ENCODE peak calls at places on chromosomes 12 and 14, in five cellular contexts. K is heart left ventricle, I is psoas muscle, F is HL-60, H is astrocyte of the cerebellum. C is an unnamed sample.

GRCh38 chr14:69131176-69131575 is 21.7 kb downstream of the DCAF5 start:
- DNase-seq in K (no peak), I (no peak), F (no peak), H (no peak), C (no peak)

GRCh38 chr12:76878899-76879709 is at the start of gene CSRP2:
- DNase-seq in K (peak; percentile 91), I (peak; percentile 87), F (peak; percentile 23), H (peak; percentile 66), C (peak; percentile 91)

GRCh38 chr12:131044760-131045381 is 91.2 kb downstream of the ADGRD1 start:
- DNase-seq in K (no peak), I (no peak), F (no peak), H (no peak), C (no peak)

GRCh38 chr12:123050331-123050809 is 69.9 kb downstream of the ARL6IP4 start:
- DNase-seq in K (peak; percentile 49), I (no peak), F (no peak), H (no peak), C (no peak)

GRCh38 chr14:52111583-52111982 is 42.7 kb upstream of the NID2 start:
- DNase-seq in K (no peak), I (no peak), F (no peak), H (no peak), C (no peak)

GRCh38 chr12:89880695-89881350 is 172.2 kb upstream of the ATP2B1 start:
- DNase-seq in K (no peak), I (no peak), F (no peak), H (no peak), C (peak; percentile 48)

GRCh38 chr14:100982356-100982755 is 78.8 kb upstream of the RTL1 start:
- DNase-seq in K (no peak), I (no peak), F (no peak), H (no peak), C (no peak)

GRCh38 chr12:47802312-47802711 is 17.4 kb downstream of the HDAC7 start:
- DNase-seq in K (no peak), I (no peak), F (no peak), H (no peak), C (no peak)

GRCh38 chr12:614727-615060 is 48.6 kb downstream of the NINJ2 start:
- DNase-seq in K (no peak), I (no peak), F (no peak), H (no peak), C (no peak)

GRCh38 chr12:117892441-117892840 is 76.3 kb downstream of the KSR2 start:
- DNase-seq in K (no peak), I (no peak), F (no peak), H (no peak), C (no peak)

GRCh38 chr12:131093971-131094830 is 140.5 kb downstream of the ADGRD1 start:
- DNase-seq in K (peak; percentile 14), I (no peak), F (no peak), H (no peak), C (no peak)

DNA sequence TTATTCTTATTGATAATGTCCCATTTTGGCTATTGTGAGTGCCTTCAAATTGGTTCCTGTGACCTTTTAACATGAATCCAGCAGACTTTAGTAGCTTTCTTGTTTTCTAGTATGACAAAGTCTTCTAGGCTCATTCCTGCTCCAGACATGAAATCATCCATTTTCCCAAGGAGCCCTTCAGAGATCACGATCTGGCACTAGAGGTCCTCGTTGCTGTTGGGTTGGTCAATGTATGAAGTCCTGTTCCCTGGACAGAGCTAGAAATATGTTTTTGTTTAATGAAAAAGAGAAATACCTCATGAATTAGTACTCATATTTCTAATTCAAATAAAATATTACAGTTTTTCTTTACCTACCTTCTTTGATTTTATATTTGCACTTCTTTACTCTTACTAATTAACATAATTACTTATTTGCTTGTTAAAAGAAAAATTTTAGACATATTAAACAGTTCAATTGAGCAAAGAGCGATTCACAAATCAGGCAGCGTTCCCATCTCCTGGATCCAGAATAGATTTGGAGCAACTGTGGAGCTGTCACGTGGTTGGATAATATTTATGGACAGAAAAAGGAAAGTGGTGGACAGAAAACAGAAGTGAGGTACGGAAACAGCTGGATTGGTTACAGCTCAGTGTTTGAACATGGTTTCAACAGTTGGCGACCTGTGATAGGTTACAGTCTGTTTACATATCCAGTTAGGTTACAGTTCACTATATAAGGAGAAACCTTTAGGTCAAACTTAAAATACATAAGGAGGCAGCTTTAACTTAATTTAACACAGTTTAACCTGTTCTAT is 19.8 kb upstream of the FAM234B start:
- DNase-seq in K (peak; percentile 31), I (no peak), F (no peak), H (no peak), C (no peak)
- TF ChIP-seq CTCF in K (no peak), I (no peak), F (peak; percentile 14), H (peak; percentile 56), C (peak; percentile 20)

DNA sequence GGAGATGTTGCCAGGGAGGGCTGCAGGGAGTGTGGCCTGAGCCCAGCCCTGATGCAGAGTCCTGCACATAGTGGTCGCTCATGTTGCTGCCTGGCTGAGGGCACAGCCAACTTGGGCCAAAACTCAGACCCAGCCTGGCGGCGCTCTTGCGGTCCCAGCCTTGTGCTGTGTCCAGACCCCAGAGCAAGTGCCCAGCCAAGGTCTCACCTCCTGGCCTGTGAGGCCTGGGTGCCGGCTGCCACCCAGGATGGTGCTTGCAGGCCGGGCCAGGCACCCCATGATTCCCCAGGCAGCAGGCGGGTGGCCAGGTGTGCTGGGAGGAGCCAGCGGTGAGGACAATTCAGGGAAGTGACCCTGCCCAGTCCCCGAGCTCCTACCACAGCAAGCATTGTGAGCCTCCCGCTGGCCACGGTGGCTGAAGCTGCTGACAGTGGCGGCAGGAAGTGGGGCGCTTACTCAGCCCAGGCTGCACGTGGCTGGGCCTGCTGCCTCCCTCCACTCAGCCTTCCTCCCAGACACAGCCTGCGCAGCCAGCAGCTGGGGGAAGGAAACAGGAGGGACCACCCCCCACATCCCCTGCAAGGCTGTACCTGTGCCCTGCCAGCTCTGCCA is 17.7 kb upstream of the PGF start:
- DNase-seq in K (peak; percentile 86), I (peak; percentile 73), F (no peak), H (no peak), C (peak; percentile 61)
- TF ChIP-seq CTCF in K (no peak), I (no peak), F (no peak), H (no peak), C (no peak)

DNA sequence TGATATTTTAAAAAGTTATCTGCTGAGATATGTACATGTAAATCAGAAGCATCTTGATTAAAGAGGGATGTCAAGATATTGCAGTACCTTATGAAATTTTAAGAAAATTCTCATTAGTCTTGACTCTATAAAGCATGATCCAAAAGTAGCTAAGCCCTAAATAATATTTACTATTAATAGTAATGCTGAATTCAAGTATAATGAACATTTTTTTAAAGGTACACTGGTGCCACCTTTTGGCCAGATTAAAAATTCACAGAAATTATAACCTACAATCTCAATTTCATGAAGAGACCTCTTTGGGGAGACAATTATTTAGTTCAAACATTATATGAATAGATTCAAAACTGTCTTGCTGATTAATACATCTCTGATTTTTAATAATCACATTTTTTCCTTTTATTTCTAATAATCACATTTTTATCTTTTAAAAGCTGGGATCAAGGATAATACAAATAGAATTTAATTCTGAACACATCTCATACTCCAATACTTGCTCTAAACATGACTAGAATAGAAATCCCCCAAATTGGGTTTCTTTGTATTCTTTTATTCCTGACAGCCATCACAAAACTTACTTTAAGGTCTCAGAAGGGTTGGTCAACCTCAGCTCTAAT is 13.4 kb downstream of the AKAP5 start:
- DNase-seq in K (no peak), I (no peak), F (no peak), H (peak; percentile 27), C (peak; percentile 38)
- TF ChIP-seq CTCF in K (peak; percentile 50), I (peak; percentile 32), F (no peak), H (no peak), C (no peak)

GRCh38 chr12:27838543-27838942 is 58.5 kb upstream of the MANSC4 start:
- DNase-seq in K (no peak), I (no peak), F (no peak), H (no peak), C (no peak)

GRCh38 chr12:27841392-27841882 is 61.4 kb upstream of the MANSC4 start:
- DNase-seq in K (no peak), I (no peak), F (no peak), H (peak; percentile 9), C (no peak)

GRCh38 chr12:27843714-27844245 is 63.7 kb upstream of the MANSC4 start:
- DNase-seq in K (no peak), I (no peak), F (no peak), H (no peak), C (no peak)

GRCh38 chr12:27844427-27845090 is 64.5 kb upstream of the MANSC4 start:
- DNase-seq in K (no peak), I (no peak), F (no peak), H (no peak), C (no peak)

GRCh38 chr12:27840229-27840999 is 60.4 kb upstream of the MANSC4 start:
- DNase-seq in K (no peak), I (no peak), F (no peak), H (no peak), C (no peak)
- TF ChIP-seq CTCF in K (no peak), I (no peak), F (no peak), H (peak; percentile 38), C (peak; percentile 6)

GRCh38 chr12:83826112-83826511 is 1086.5 kb downstream of the SLC6A15 start:
- DNase-seq in K (no peak), I (no peak), F (no peak), H (no peak), C (peak; percentile 28)

GRCh38 chr12:83821967-83822366 is 1090.6 kb downstream of the SLC6A15 start:
- DNase-seq in K (no peak), I (no peak), F (no peak), H (no peak), C (no peak)

GRCh38 chr12:83827193-83827592 is 1085.4 kb downstream of the SLC6A15 start:
- DNase-seq in K (no peak), I (no peak), F (no peak), H (no peak), C (no peak)

GRCh38 chr12:83823386-83824045 is 1089.1 kb downstream of the SLC6A15 start:
- DNase-seq in K (no peak), I (no peak), F (peak; percentile 41), H (no peak), C (peak; percentile 14)

DNA sequence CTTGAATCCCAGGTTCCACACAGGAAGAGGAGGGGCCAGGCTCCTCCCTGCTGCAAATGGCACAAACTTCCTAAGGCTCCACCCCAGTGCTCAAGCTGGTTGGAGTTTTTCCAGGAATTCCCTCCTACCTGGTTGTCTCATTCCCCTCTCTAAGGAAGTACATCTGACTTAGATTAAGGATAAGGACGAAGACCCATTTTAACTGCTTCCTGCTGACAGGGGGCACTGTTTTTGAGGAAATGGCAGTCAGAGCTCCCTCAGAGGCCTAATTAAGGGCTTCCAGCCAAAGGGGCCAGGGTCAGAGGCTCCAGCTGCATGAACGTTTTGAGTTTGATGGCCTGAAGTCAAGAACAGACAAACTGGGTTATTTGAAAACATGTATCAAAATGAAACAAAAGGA is 1084.7 kb downstream of the SLC6A15 start:
- DNase-seq in K (no peak), I (no peak), F (no peak), H (no peak), C (no peak)
- TF ChIP-seq CTCF in K (no peak), I (no peak), F (no peak), H (no peak), C (no peak)

GRCh38 chr12:3510597-3510996 is 19.6 kb downstream of the PRMT8 start:
- DNase-seq in K (no peak), I (no peak), F (no peak), H (no peak), C (no peak)

GRCh38 chr12:3515506-3515905 is 24.5 kb downstream of the PRMT8 start:
- DNase-seq in K (no peak), I (no peak), F (no peak), H (no peak), C (no peak)

DNA sequence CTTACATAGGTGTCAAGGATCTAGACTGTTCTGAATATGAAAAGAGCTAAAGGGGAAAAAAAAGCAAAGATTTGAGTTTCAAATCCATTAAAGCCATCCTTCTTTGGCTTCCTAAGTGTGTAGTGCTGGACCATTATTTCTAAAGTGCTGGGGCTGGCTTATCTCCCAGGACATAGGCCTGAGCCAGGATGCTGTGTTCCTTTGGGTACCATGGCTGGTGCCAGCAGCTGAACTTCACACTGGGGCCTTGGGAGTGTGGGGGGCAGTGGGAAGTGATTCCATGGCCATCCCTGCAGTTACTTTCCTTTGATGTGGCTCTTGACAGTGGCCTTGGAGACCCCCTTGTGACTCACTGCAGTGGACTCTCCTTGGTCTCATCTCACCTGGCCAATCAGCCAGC is 20.8 kb downstream of the PRMT8 start:
- DNase-seq in K (no peak), I (no peak), F (no peak), H (no peak), C (no peak)
- TF ChIP-seq CTCF in K (no peak), I (no peak), F (no peak), H (no peak), C (no peak)

C was measured in GM13976.